ENCODE peak calls at places on chromosome 19, in four cellular contexts. C, X, W and Z are unnamed samples.

GRCh38 chr19:44066305-44066704 is 5.7 kb upstream of the ZNF284 start:
- DNase-seq in C (no peak), X (no peak), W (peak; percentile 42), Z (no peak)

GRCh38 chr19:50573741-50574461 is 5.7 kb upstream of the LRRC4B start:
- DNase-seq in C (no peak), X (no peak), W (no peak), Z (no peak)

GRCh38 chr19:10419646-10420443 is 493 bp upstream of the PDE4A start:
- DNase-seq in C (peak; percentile 91), X (peak; percentile 84), W (no peak), Z (peak; percentile 61)

GRCh38 chr19:28705008-28705407 is 507.9 kb downstream of the UQCRFS1 start:
- DNase-seq in C (peak; percentile 19), X (no peak), W (peak; percentile 21), Z (peak; percentile 27)

GRCh38 chr19:54160948-54161347 is 1.4 kb upstream of the LENG1 start:
- DNase-seq in C (no peak), X (no peak), W (no peak), Z (no peak)

GRCh38 chr19:10544242-10544752 is 593 bp downstream of the ATG4D start:
- DNase-seq in C (peak; percentile 68), X (no peak), W (no peak), Z (no peak)

GRCh38 chr19:41307954-41308449 is 2.0 kb upstream of the CCDC97 start:
- DNase-seq in C (no peak), X (no peak), W (no peak), Z (no peak)

GRCh38 chr19:29016926-29017760 is 195.8 kb downstream of the UQCRFS1 start:
- DNase-seq in C (no peak), X (no peak), W (no peak), Z (no peak)

GRCh38 chr19:35856546-35857149 is at the start of gene KIRREL2:
- DNase-seq in C (no peak), X (no peak), W (no peak), Z (no peak)

GRCh38 chr19:40512473-40513344 is 45.9 kb downstream of the SPTBN4 start:
- DNase-seq in C (no peak), X (no peak), W (no peak), Z (no peak)

GRCh38 chr19:5627395-5627904 is 4.6 kb downstream of the SAFB start:
- DNase-seq in C (peak; percentile 45), X (no peak), W (no peak), Z (no peak)

GRCh38 chr19:5001547-5002131 is 32.7 kb downstream of the KDM4B start:
- DNase-seq in C (peak; percentile 76), X (peak; percentile 32), W (peak; percentile 58), Z (peak; percentile 8)

GRCh38 chr19:16373989-16374388 is 49.4 kb downstream of the KLF2 start:
- DNase-seq in C (no peak), X (no peak), W (no peak), Z (no peak)

GRCh38 chr19:703651-704446 is 4.9 kb upstream of the PALM start:
- DNase-seq in C (peak; percentile 96), X (peak; percentile 72), W (peak; percentile 90), Z (no peak)

GRCh38 chr19:38557205-38557799 is 60.5 kb downstream of the MAP4K1 start:
- DNase-seq in C (peak; percentile 77), X (no peak), W (no peak), Z (no peak)

GRCh38 chr19:51091895-51092873 is 9.5 kb upstream of the KLK14 start:
- DNase-seq in C (no peak), X (no peak), W (no peak), Z (no peak)

GRCh38 chr19:51079486-51080110 is 3.1 kb downstream of the KLK14 start:
- DNase-seq in C (no peak), X (no peak), W (no peak), Z (no peak)

DNA sequence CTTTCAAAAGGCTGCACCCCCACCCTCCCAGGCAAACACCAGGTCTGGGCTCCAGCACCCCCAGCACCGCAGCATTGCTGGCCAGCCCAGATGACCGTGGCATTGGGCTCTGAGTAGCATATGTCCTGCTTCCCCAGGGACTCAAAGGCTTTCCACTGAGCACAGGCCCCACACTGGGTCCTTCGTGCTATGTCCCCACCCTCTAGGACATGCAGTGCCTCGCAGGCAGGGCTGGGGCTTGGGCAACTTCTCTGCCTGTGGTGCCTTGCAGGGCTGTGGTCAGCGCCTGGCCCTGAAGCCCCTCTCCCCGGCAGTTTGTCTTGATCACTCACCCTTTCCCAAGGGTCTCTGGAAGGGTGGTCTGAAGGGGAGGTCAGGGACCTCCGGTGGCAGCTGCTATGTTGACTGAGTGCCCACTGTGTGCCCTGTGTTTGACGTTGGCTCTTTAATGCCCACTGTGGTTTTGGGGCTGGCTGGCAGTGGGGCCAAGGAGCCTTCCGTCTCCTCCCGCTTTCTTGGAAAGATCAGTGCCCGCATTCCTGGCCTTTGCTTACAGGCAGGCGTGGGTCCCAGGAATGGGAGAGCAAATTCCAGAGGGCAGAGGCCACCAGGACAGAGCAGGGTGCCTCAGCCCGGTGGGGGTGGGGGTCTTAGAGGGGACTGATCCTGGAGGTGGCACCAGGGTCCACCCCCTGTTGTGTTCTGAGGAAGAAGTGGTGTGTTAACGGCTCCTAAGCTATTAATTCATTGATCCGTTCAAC is 20.3 kb upstream of the CRTC1 start:
- DNase-seq in C (no peak), X (no peak), W (no peak), Z (no peak)
- TF ChIP-seq TCF7L2 in C (no peak), X (no peak), W (no peak), Z (no peak)

GRCh38 chr19:6738726-6739389 is 622 bp upstream of the TRIP10 start:
- DNase-seq in C (no peak), X (no peak), W (no peak), Z (no peak)

GRCh38 chr19:6739390-6739883 is at the start of gene TRIP10:
- DNase-seq in C (peak; percentile 84), X (no peak), W (peak; percentile 68), Z (no peak)

GRCh38 chr19:6743071-6743470 is 3.6 kb downstream of the TRIP10 start:
- DNase-seq in C (no peak), X (no peak), W (no peak), Z (no peak)

GRCh38 chr19:6739884-6740588 is 556 bp downstream of the TRIP10 start:
- DNase-seq in C (peak; percentile 68), X (no peak), W (no peak), Z (no peak)

GRCh38 chr19:6740589-6741348 is 1.3 kb downstream of the TRIP10 start:
- DNase-seq in C (peak; percentile 48), X (no peak), W (no peak), Z (no peak)
- TF ChIP-seq TCF7L2 in C (no peak), X (no peak), W (no peak), Z (no peak)

GRCh38 chr19:45782162-45782623 is at the start of gene DMPK:
- DNase-seq in C (no peak), X (no peak), W (no peak), Z (no peak)
- TF ChIP-seq TCF7L2 in C (no peak), X (no peak), W (no peak), Z (no peak)

GRCh38 chr19:14632286-14632685 is 42.4 kb downstream of the ADGRE3 start:
- DNase-seq in C (peak; percentile 91), X (peak; percentile 75), W (peak; percentile 32), Z (no peak)
- TF ChIP-seq TCF7L2 in C (no peak), X (no peak), W (no peak), Z (no peak)